ENCODE peak calls at places on chromosomes 3 and 15, in seven cellular contexts. One of them, this sample, is unnamed.
A peak's percentile ranks its signal among the peaks of the same experiment; 100 is the strongest.

GRCh38 chr3:30073040-30073439 is 533.4 kb upstream of the TGFBR2 start:
- DNase-seq in BE2C: no peak
- DNase-seq in GM12878: no peak
- DNase-seq in body of pancreas: no peak
- DNase-seq in OCI-LY7: no peak
- DNase-seq in hepatocyte: no peak
- DNase-seq in lung: no peak
- DNase-seq in this sample: no peak

GRCh38 chr3:48919215-48920138 is 835 bp downstream of the ARIH2 start:
- DNase-seq in body of pancreas: peak; percentile 37
- DNase-seq in OCI-LY7: peak; percentile 81
- DNase-seq in hepatocyte: peak; percentile 61
- DNase-seq in BE2C: peak; percentile 45
- DNase-seq in lung: no peak
- DNase-seq in GM12878: no peak
- DNase-seq in this sample: no peak

GRCh38 chr15:66929843-66930242 is 135.6 kb upstream of the SMAD3 start:
- DNase-seq in OCI-LY7: no peak
- DNase-seq in hepatocyte: no peak
- DNase-seq in GM12878: no peak
- DNase-seq in lung: no peak
- DNase-seq in BE2C: no peak
- DNase-seq in body of pancreas: no peak
- DNase-seq in this sample: no peak

GRCh38 chr15:89587955-89588354 is 12.7 kb downstream of the TICRR start:
- DNase-seq in GM12878: no peak
- DNase-seq in OCI-LY7: no peak
- DNase-seq in lung: no peak
- DNase-seq in body of pancreas: no peak
- DNase-seq in BE2C: no peak
- DNase-seq in hepatocyte: no peak
- DNase-seq in this sample: no peak

GRCh38 chr3:119427669-119428068 is 35.7 kb downstream of the TMEM39A start:
- DNase-seq in hepatocyte: no peak
- DNase-seq in GM12878: no peak
- DNase-seq in body of pancreas: no peak
- DNase-seq in OCI-LY7: no peak
- DNase-seq in BE2C: no peak
- DNase-seq in lung: no peak
- DNase-seq in this sample: no peak

GRCh38 chr15:83356516-83357399 is 72.3 kb upstream of the BNC1 start:
- DNase-seq in lung: no peak
- DNase-seq in body of pancreas: no peak
- DNase-seq in GM12878: no peak
- DNase-seq in hepatocyte: no peak
- DNase-seq in OCI-LY7: no peak
- DNase-seq in BE2C: no peak
- DNase-seq in this sample: peak; percentile 53

GRCh38 chr3:177968891-177969290 is 567.3 kb upstream of the KCNMB2 start:
- DNase-seq in GM12878: no peak
- DNase-seq in BE2C: no peak
- DNase-seq in body of pancreas: no peak
- DNase-seq in lung: no peak
- DNase-seq in OCI-LY7: no peak
- DNase-seq in hepatocyte: no peak
- DNase-seq in this sample: no peak

GRCh38 chr15:45023659-45024320 is 795 bp downstream of the SORD start:
- DNase-seq in GM12878: no peak
- DNase-seq in lung: no peak
- DNase-seq in hepatocyte: peak; percentile 27
- DNase-seq in OCI-LY7: peak; percentile 3
- DNase-seq in body of pancreas: no peak
- DNase-seq in BE2C: no peak
- DNase-seq in this sample: no peak

GRCh38 chr3:79724206-79724605 is 43.6 kb downstream of the ROBO1 start:
- DNase-seq in lung: no peak
- DNase-seq in BE2C: peak; percentile 43
- DNase-seq in OCI-LY7: no peak
- DNase-seq in body of pancreas: no peak
- DNase-seq in hepatocyte: peak; percentile 11
- DNase-seq in GM12878: no peak
- DNase-seq in this sample: no peak

GRCh38 chr15:70091649-70092461 is 5.9 kb downstream of the TLE3 start:
- DNase-seq in BE2C: peak; percentile 57
- DNase-seq in hepatocyte: peak; percentile 51
- DNase-seq in GM12878: no peak
- DNase-seq in body of pancreas: no peak
- DNase-seq in OCI-LY7: no peak
- DNase-seq in lung: peak; percentile 41
- DNase-seq in this sample: no peak

GRCh38 chr3:79368403-79368802 is 399.4 kb downstream of the ROBO1 start:
- DNase-seq in OCI-LY7: no peak
- DNase-seq in GM12878: no peak
- DNase-seq in hepatocyte: no peak
- DNase-seq in body of pancreas: no peak
- DNase-seq in BE2C: no peak
- DNase-seq in lung: no peak
- DNase-seq in this sample: no peak

GRCh38 chr3:140505876-140506275 is 172.0 kb upstream of the TRIM42 start:
- DNase-seq in OCI-LY7: no peak
- DNase-seq in hepatocyte: no peak
- DNase-seq in GM12878: no peak
- DNase-seq in body of pancreas: no peak
- DNase-seq in lung: no peak
- DNase-seq in BE2C: no peak
- DNase-seq in this sample: no peak

GRCh38 chr3:159187232-159187631 is 385.4 kb downstream of the MFSD1 start:
- DNase-seq in GM12878: no peak
- DNase-seq in hepatocyte: no peak
- DNase-seq in OCI-LY7: no peak
- DNase-seq in lung: no peak
- DNase-seq in BE2C: peak; percentile 5
- DNase-seq in body of pancreas: peak; percentile 78
- DNase-seq in this sample: no peak

GRCh38 chr3:181704421-181705066 is 7.2 kb upstream of the SOX2 start:
- DNase-seq in hepatocyte: no peak
- DNase-seq in GM12878: no peak
- DNase-seq in lung: no peak
- DNase-seq in BE2C: no peak
- DNase-seq in OCI-LY7: no peak
- DNase-seq in body of pancreas: no peak
- DNase-seq in this sample: no peak

GRCh38 chr15:91196768-91197167 is 96.7 kb downstream of the SV2B start:
- DNase-seq in body of pancreas: no peak
- DNase-seq in OCI-LY7: no peak
- DNase-seq in GM12878: no peak
- DNase-seq in lung: no peak
- DNase-seq in BE2C: no peak
- DNase-seq in hepatocyte: no peak
- DNase-seq in this sample: no peak

GRCh38 chr15:93241696-93242585 is 152.9 kb upstream of the RGMA start:
- DNase-seq in lung: no peak
- DNase-seq in OCI-LY7: no peak
- DNase-seq in hepatocyte: no peak
- DNase-seq in body of pancreas: no peak
- DNase-seq in GM12878: no peak
- DNase-seq in BE2C: no peak
- DNase-seq in this sample: no peak

GRCh38 chr3:46405301-46406079 is 1.4 kb downstream of the CCR5AS start:
- DNase-seq in lung: peak; percentile 69
- DNase-seq in body of pancreas: peak; percentile 72
- DNase-seq in BE2C: no peak
- DNase-seq in OCI-LY7: no peak
- DNase-seq in hepatocyte: peak; percentile 71
- DNase-seq in GM12878: no peak
- DNase-seq in this sample: no peak

GRCh38 chr15:70492240-70493177 is 270.8 kb downstream of the UACA start:
- DNase-seq in body of pancreas: peak; percentile 69
- DNase-seq in hepatocyte: peak; percentile 66
- DNase-seq in BE2C: peak; percentile 74
- DNase-seq in OCI-LY7: peak; percentile 87
- DNase-seq in GM12878: no peak
- DNase-seq in lung: peak; percentile 66
- DNase-seq in this sample: no peak

GRCh38 chr15:62391565-62392262 is 226.6 kb upstream of the C2CD4B start:
- DNase-seq in GM12878: no peak
- DNase-seq in body of pancreas: peak; percentile 33
- DNase-seq in OCI-LY7: peak; percentile 5
- DNase-seq in lung: no peak
- DNase-seq in hepatocyte: peak; percentile 83
- DNase-seq in BE2C: peak; percentile 62
- DNase-seq in this sample: peak; percentile 59

GRCh38 chr3:127794402-127794801 is 27.9 kb downstream of the MGLL start:
- DNase-seq in body of pancreas: no peak
- DNase-seq in BE2C: no peak
- DNase-seq in OCI-LY7: no peak
- DNase-seq in hepatocyte: no peak
- DNase-seq in GM12878: no peak
- DNase-seq in lung: no peak
- DNase-seq in this sample: no peak

GRCh38 chr3:116469546-116469945 is 24.3 kb upstream of the LSAMP start:
- DNase-seq in BE2C: no peak
- DNase-seq in OCI-LY7: no peak
- DNase-seq in GM12878: no peak
- DNase-seq in body of pancreas: no peak
- DNase-seq in hepatocyte: no peak
- DNase-seq in lung: no peak
- DNase-seq in this sample: no peak

GRCh38 chr3:163138258-163138657 is 1641.7 kb downstream of the OTOL1 start:
- DNase-seq in lung: no peak
- DNase-seq in BE2C: no peak
- DNase-seq in OCI-LY7: no peak
- DNase-seq in hepatocyte: no peak
- DNase-seq in body of pancreas: no peak
- DNase-seq in GM12878: no peak
- DNase-seq in this sample: no peak
- H3K36me3 ChIP-seq in lung: no peaks in the 10 kb centered on the region
- H3K36me3 ChIP-seq in BE2C: no peaks in the 10 kb centered on the region
- H3K36me3 ChIP-seq in OCI-LY7: no peaks in the 10 kb centered on the region
- H3K36me3 ChIP-seq in hepatocyte: no peaks in the 10 kb centered on the region
- H3K36me3 ChIP-seq in body of pancreas: no peaks in the 10 kb centered on the region
- H3K36me3 ChIP-seq in GM12878: no peaks in the 10 kb centered on the region
- H3K36me3 ChIP-seq in this sample: peaks cover 7% of the 10 kb centered on the region

GRCh38 chr15:59688888-59689625 is at the start of gene BNIP2:
- DNase-seq in lung: peak; percentile 99
- DNase-seq in OCI-LY7: peak; percentile 98
- DNase-seq in hepatocyte: peak; percentile 99
- DNase-seq in BE2C: peak; percentile 99
- DNase-seq in body of pancreas: peak; percentile 99
- DNase-seq in GM12878: peak; percentile 92
- DNase-seq in this sample: peak; percentile 98
- TF ChIP-seq CTCF in lung: no peak
- TF ChIP-seq CTCF in OCI-LY7: no peak
- TF ChIP-seq CTCF in hepatocyte: no peak
- TF ChIP-seq CTCF in BE2C: no peak
- TF ChIP-seq CTCF in body of pancreas: no peak
- TF ChIP-seq CTCF in GM12878: no peak
- TF ChIP-seq CTCF in this sample: no peak

GRCh38 chr3:51392301-51393095 is 1.4 kb downstream of the RBM15B start:
- DNase-seq in OCI-LY7: no peak
- DNase-seq in hepatocyte: no peak
- DNase-seq in GM12878: no peak
- DNase-seq in lung: no peak
- DNase-seq in body of pancreas: no peak
- DNase-seq in BE2C: no peak
- DNase-seq in this sample: no peak

GRCh38 chr3:51394541-51394940 is 3.5 kb downstream of the RBM15B start:
- DNase-seq in hepatocyte: no peak
- DNase-seq in OCI-LY7: no peak
- DNase-seq in lung: no peak
- DNase-seq in GM12878: no peak
- DNase-seq in body of pancreas: no peak
- DNase-seq in BE2C: no peak
- DNase-seq in this sample: no peak

GRCh38 chr3:51393096-51393495 is 2.0 kb downstream of the RBM15B start:
- DNase-seq in GM12878: no peak
- DNase-seq in BE2C: no peak
- DNase-seq in OCI-LY7: no peak
- DNase-seq in lung: no peak
- DNase-seq in body of pancreas: no peak
- DNase-seq in hepatocyte: no peak
- DNase-seq in this sample: no peak

GRCh38 chr3:51391566-51392300 is 648 bp downstream of the RBM15B start:
- DNase-seq in hepatocyte: peak; percentile 60
- DNase-seq in GM12878: no peak
- DNase-seq in BE2C: peak; percentile 23
- DNase-seq in body of pancreas: peak; percentile 26
- DNase-seq in OCI-LY7: peak; percentile 59
- DNase-seq in lung: no peak
- DNase-seq in this sample: no peak

GRCh38 chr3:51393564-51393963 is 2.5 kb downstream of the RBM15B start:
- DNase-seq in GM12878: no peak
- DNase-seq in body of pancreas: no peak
- DNase-seq in BE2C: no peak
- DNase-seq in OCI-LY7: no peak
- DNase-seq in hepatocyte: no peak
- DNase-seq in lung: no peak
- DNase-seq in this sample: no peak
- H3K4me1 ChIP-seq in GM12878: peaks cover 17% of the 10 kb centered on the region
- H3K4me1 ChIP-seq in body of pancreas: peaks cover 63% of the 10 kb centered on the region
- H3K4me1 ChIP-seq in BE2C: no peaks in the 10 kb centered on the region
- H3K4me1 ChIP-seq in OCI-LY7: peaks cover 64% of the 10 kb centered on the region
- H3K4me1 ChIP-seq in hepatocyte: peaks cover 40% of the 10 kb centered on the region
- H3K4me1 ChIP-seq in lung: peaks cover 23% of the 10 kb centered on the region
- H3K4me1 ChIP-seq in this sample: peaks cover 24% of the 10 kb centered on the region

GRCh38 chr15:43403616-43404015 is 32.7 kb downstream of the TUBGCP4 start:
- DNase-seq in hepatocyte: no peak
- DNase-seq in lung: no peak
- DNase-seq in BE2C: no peak
- DNase-seq in OCI-LY7: no peak
- DNase-seq in GM12878: no peak
- DNase-seq in body of pancreas: no peak
- DNase-seq in this sample: no peak
- H3K36me3 ChIP-seq in hepatocyte: no peaks in the 10 kb centered on the region
- H3K36me3 ChIP-seq in lung: peaks cover 40% of the 10 kb centered on the region
- H3K36me3 ChIP-seq in BE2C: peaks cover 89% of the 10 kb centered on the region
- H3K36me3 ChIP-seq in OCI-LY7: peaks cover 99% of the 10 kb centered on the region
- H3K36me3 ChIP-seq in GM12878: peaks cover 22% of the 10 kb centered on the region
- H3K36me3 ChIP-seq in body of pancreas: peaks cover 6% of the 10 kb centered on the region
- H3K36me3 ChIP-seq in this sample: peaks cover 15% of the 10 kb centered on the region

GRCh38 chr3:170359178-170359704 is 1.7 kb downstream of the SKIL start:
- DNase-seq in OCI-LY7: no peak
- DNase-seq in GM12878: no peak
- DNase-seq in body of pancreas: no peak
- DNase-seq in BE2C: no peak
- DNase-seq in lung: no peak
- DNase-seq in hepatocyte: no peak
- DNase-seq in this sample: no peak
- TF ChIP-seq CTCF in OCI-LY7: no peak
- TF ChIP-seq CTCF in GM12878: no peak
- TF ChIP-seq CTCF in body of pancreas: no peak
- TF ChIP-seq CTCF in BE2C: no peak
- TF ChIP-seq CTCF in lung: no peak
- TF ChIP-seq CTCF in hepatocyte: no peak
- TF ChIP-seq CTCF in this sample: no peak

DNA sequence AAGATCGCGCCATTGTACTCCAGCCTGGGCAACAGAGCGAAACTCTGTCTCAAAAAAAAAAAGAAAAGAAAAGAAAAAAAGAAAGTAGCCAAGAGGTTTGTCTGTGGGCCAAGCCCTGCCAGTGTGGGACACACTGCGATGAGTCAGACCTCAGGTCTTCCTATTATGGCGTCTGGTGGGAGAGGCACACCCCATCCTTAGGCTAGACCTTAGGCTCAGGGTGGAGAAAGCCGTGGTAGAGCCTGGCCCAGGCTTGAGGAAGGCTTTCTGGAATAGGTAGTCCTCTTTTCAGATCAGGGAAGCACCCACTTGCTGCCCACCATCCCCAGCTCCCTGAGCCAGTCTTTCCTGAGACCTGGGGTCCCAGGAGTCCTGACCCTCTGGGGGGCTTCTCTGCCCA is 6.0 kb downstream of the HEMK1 start:
- DNase-seq in GM12878: no peak
- DNase-seq in BE2C: no peak
- DNase-seq in hepatocyte: no peak
- DNase-seq in OCI-LY7: no peak
- DNase-seq in body of pancreas: no peak
- DNase-seq in lung: no peak
- DNase-seq in this sample: no peak
- H3K4me1 ChIP-seq in GM12878: peaks cover 4% of the 10 kb centered on the region
- H3K4me1 ChIP-seq in BE2C: no peaks in the 10 kb centered on the region
- H3K4me1 ChIP-seq in hepatocyte: peaks cover under 1% of the 10 kb centered on the region
- H3K4me1 ChIP-seq in OCI-LY7: peaks cover 6% of the 10 kb centered on the region
- H3K4me1 ChIP-seq in body of pancreas: peaks cover 19% of the 10 kb centered on the region
- H3K4me1 ChIP-seq in lung: peaks cover 19% of the 10 kb centered on the region
- H3K4me1 ChIP-seq in this sample: no peaks in the 10 kb centered on the region